ENCODE peak calls at places on chromosomes 7 and 10, in nine cellular contexts. G is MM.1S, V is AG09309, R is bronchial epithelial cell, D is mucosa of descending colon, L is PC-9, M is WERI-Rb-1, Q is tibial artery, U is omental fat pad. A is an unnamed sample.

GRCh38 chr7:109259151-109259550 is 689.5 kb downstream of the DNAJB9 start:
- DNase-seq in M (no peak), R (peak), D (no peak), G (peak), L (no peak), Q (no peak), V (no peak), U (no peak), A (no peak)

GRCh38 chr7:22549667-22550513 is 49.9 kb upstream of the STEAP1B start:
- DNase-seq in Q (no peak), M (peak), R (peak), L (peak), U (peak), G (peak), D (no peak), V (no peak), A (peak)

GRCh38 chr10:94279835-94280709 is 82.7 kb downstream of the NOC3L start:
- DNase-seq in D (peak), Q (no peak), U (no peak), R (peak), L (peak), M (peak), G (peak), V (no peak), A (peak)

GRCh38 chr10:93992400-93993030 is 1.2 kb upstream of the PLCE1 start:
- DNase-seq in D (no peak), M (no peak), V (no peak), Q (no peak), G (no peak), U (no peak), L (no peak), R (no peak), A (no peak)

GRCh38 chr7:99928994-99929729 is at the start of gene GJC3:
- DNase-seq in M (peak), D (peak), L (peak), G (peak), U (no peak), R (peak), V (no peak), Q (peak), A (peak)

GRCh38 chr10:126384269-126384873 is 3.9 kb downstream of the ADAM12 start:
- DNase-seq in L (no peak), G (no peak), Q (no peak), U (no peak), V (peak), D (no peak), M (no peak), R (peak), A (no peak)

GRCh38 chr7:51045319-51046102 is 262.8 kb upstream of the GRB10 start:
- DNase-seq in M (no peak), L (peak), U (no peak), D (no peak), Q (no peak), G (no peak), R (peak), V (peak), A (no peak)

GRCh38 chr7:7868245-7868899 is 100.2 kb upstream of the GLCCI1 start:
- DNase-seq in Q (peak), G (no peak), R (peak), V (no peak), L (no peak), D (no peak), U (no peak), M (no peak), A (peak)

GRCh38 chr7:43117025-43117424 is 4.6 kb downstream of the HECW1 start:
- DNase-seq in V (no peak), L (no peak), G (no peak), U (no peak), R (no peak), M (no peak), D (no peak), Q (no peak), A (no peak)

GRCh38 chr7:29854257-29854938 is 48.1 kb downstream of the WIPF3 start:
- DNase-seq in M (no peak), Q (no peak), G (no peak), U (no peak), R (peak), D (no peak), L (peak), V (no peak), A (no peak)

GRCh38 chr7:623464-623863 is 103.0 kb upstream of the DNAAF5 start:
- DNase-seq in Q (no peak), G (no peak), V (no peak), M (no peak), L (no peak), U (no peak), R (no peak), D (no peak), A (no peak)

GRCh38 chr7:121401896-121402295 is 5.8 kb upstream of the FAM3C start:
- DNase-seq in V (no peak), D (no peak), L (no peak), R (no peak), Q (no peak), M (no peak), G (no peak), U (no peak), A (no peak)

GRCh38 chr10:25175527-25176420 is 973 bp downstream of the GPR158 start:
- DNase-seq in V (no peak), M (peak), U (no peak), R (no peak), Q (no peak), L (no peak), G (no peak), D (peak), A (no peak)

GRCh38 chr10:44261296-44261695 is 123.6 kb downstream of the CXCL12 start:
- DNase-seq in V (no peak), L (no peak), U (no peak), M (no peak), Q (no peak), R (no peak), D (no peak), G (no peak), A (no peak)

GRCh38 chr10:78457804-78458483 is 424.3 kb downstream of the RPS24 start:
- DNase-seq in G (no peak), D (no peak), U (peak), R (peak), Q (no peak), M (no peak), L (no peak), V (peak), A (no peak)

GRCh38 chr10:31134303-31134928 is 102.8 kb upstream of the ZNF438 start:
- DNase-seq in L (peak), R (peak), M (peak), D (no peak), G (no peak), Q (no peak), U (no peak), V (no peak), A (peak)

GRCh38 chr7:80763289-80763688 is 124.8 kb downstream of the CD36 start:
- DNase-seq in V (no peak), M (no peak), Q (no peak), L (no peak), G (no peak), U (no peak), D (no peak), R (no peak), A (no peak)

GRCh38 chr7:32890010-32890552 is 1.5 kb downstream of the KBTBD2 start:
- DNase-seq in L (no peak), V (no peak), Q (no peak), D (peak), M (no peak), G (peak), U (no peak), R (peak), A (no peak)

GRCh38 chr7:98970031-98970615 is 91.8 kb downstream of the TRRAP start:
- DNase-seq in L (no peak), M (no peak), Q (no peak), D (no peak), R (no peak), G (no peak), U (no peak), V (no peak), A (no peak)

GRCh38 chr7:120691915-120692314 is 166.0 kb downstream of the TSPAN12 start:
- DNase-seq in V (no peak), Q (no peak), U (no peak), D (no peak), L (no peak), R (no peak), M (no peak), G (no peak), A (no peak)

GRCh38 chr7:136555933-136556332 is 312.5 kb upstream of the CHRM2 start:
- DNase-seq in R (no peak), Q (no peak), G (no peak), M (peak), U (no peak), V (no peak), D (no peak), L (no peak), A (no peak)

GRCh38 chr7:768881-769504 is 41.9 kb upstream of the PRKAR1B start:
- DNase-seq in L (no peak), R (no peak), D (no peak), V (no peak), G (no peak), M (peak), Q (peak), U (no peak), A (no peak)

GRCh38 chr10:82411416-82411815 is 536.4 kb downstream of the NRG3 start:
- DNase-seq in R (no peak), Q (no peak), U (no peak), M (no peak), G (no peak), D (no peak), L (no peak), V (no peak), A (no peak)

GRCh38 chr10:75910032-75910431 is 478.6 kb downstream of the LRMDA start:
- DNase-seq in L (no peak), R (peak), Q (no peak), V (peak), M (no peak), G (peak), U (no peak), D (peak), A (no peak)

GRCh38 chr10:96832721-96833219 is 672 bp downstream of the LCOR start:
- DNase-seq in Q (peak), V (no peak), R (peak), L (peak), D (peak), U (peak), G (peak), M (peak), A (peak)

GRCh38 chr7:12458520-12459131 is 55.0 kb upstream of the VWDE start:
- DNase-seq in L (peak), Q (no peak), U (no peak), M (peak), G (peak), R (peak), D (peak), V (no peak), A (peak)

GRCh38 chr10:22491931-22492615 is 146.8 kb downstream of the SPAG6 start:
- DNase-seq in Q (no peak), L (no peak), U (no peak), V (no peak), R (no peak), M (no peak), D (no peak), G (no peak), A (no peak)

GRCh38 chr10:70564901-70565351 is 37.6 kb downstream of the PRF1 start:
- DNase-seq in R (no peak), D (no peak), Q (no peak), G (no peak), L (no peak), V (no peak), U (no peak), M (no peak), A (no peak)

GRCh38 chr7:129225931-129226572 is 1.2 kb downstream of the AHCYL2 start:
- DNase-seq in M (no peak), L (no peak), D (peak), U (no peak), G (no peak), Q (no peak), R (peak), V (no peak), A (no peak)

GRCh38 chr7:55423277-55423711 is 58.2 kb downstream of the LANCL2 start:
- DNase-seq in L (no peak), Q (no peak), R (peak), M (no peak), U (no peak), G (no peak), V (no peak), D (no peak), A (no peak)
- TF ChIP-seq CTCF in L (no peak), Q (no peak), R (no peak), M (peak), U (no peak), G (no peak), V (no peak), D (no peak), A (no peak)

DNA sequence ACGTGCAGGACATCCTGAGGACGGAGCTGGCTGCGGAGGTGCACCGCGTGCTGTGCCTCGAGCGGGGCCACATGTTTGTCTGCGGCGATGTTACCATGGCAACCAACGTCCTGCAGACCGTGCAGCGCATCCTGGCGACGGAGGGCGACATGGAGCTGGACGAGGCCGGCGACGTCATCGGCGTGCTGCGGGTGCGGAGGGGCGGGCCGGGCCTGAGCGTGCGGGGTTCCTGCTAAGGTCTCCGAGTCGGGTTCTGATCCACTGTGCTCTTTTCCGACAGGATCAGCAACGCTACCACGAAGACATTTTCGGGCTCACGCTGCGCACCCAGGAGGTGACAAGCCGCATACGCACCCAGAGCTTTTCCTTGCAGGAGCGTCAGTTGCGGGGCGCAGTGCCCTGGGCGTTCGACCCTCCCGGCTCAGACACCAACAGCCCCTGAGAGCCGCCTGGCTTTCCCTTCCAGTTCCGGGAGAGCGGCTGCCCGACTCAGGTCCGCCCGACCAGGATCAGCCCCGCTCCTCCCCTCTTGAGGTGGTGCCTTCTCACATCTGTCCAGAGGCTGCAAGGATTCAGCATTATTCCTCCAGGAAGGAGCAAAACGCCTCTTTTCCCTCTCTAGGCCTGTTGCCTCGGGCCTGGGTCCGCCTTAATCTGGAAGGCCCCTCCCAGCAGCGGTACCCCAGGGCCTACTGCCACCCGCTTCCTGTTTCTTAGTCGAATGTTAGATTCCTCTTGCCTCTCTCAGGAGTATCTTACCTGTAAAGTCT is 10.4 kb downstream of the ATG9B start:
- DNase-seq in R (no peak), D (peak), G (peak), M (no peak), Q (peak), L (no peak), V (no peak), U (no peak), A (peak)
- TF ChIP-seq CTCF in R (peak), D (no peak), G (peak), M (no peak), Q (no peak), L (no peak), V (peak), U (no peak), A (no peak)

DNA sequence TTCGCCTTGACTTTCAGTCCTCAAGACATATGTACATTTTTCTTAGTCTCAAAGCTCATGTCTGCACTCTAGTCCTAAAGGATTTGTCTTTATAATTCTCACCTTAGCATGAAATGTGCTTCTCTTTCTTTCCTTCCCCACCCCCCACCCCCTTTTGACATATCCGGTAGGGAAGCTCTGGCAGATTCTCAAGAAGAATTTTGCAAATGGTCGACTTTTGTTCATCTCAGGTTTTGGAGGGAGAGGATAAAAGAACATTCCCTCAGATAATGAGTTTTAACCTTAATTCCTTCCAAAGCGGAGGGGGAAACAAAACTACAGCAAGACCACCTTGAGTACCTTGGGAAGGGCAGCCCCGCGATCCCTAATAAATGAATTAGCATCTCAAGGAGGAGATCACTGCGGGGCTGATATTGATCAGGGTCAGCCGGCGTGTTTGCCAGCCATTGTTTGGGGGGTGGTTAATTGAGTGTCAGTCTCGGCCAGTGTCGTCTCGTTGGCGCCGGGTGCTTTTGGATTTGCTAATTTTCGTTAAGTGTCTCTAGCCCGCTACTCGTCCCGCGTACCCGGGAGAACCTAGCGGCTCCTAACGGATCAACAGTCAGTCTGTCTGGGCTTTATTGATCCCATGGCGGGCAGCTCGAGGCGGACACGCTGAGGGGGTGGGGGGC is 889 bp upstream of the BAMBI start:
- DNase-seq in D (peak), U (no peak), V (no peak), L (no peak), M (peak), Q (peak), G (peak), R (no peak), A (no peak)
- TF ChIP-seq CTCF in D (no peak), U (no peak), V (no peak), L (no peak), M (no peak), Q (no peak), G (no peak), R (no peak), A (no peak)

DNA sequence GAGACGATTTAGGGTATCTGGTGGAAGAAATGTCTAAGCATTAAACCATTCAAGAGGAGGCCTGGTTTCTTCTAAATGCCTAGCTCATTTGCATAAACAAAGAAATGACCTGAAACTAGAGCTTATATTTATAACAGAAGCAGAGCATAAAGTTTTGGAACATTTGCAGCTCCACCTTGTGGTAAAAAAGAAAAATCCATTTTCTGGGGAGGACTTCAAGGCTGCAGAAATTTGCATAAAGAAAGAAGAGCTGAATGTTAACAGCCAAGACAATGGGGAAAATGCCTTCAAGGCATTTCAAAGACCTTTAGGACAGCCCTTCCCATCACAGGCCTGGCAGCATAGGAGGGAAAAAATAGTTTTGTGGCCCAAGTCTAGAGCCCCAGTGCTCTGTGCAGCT is 362.0 kb downstream of the ZNF248 start:
- DNase-seq in G (peak), M (no peak), R (peak), D (no peak), V (no peak), U (no peak), Q (no peak), L (no peak), A (no peak)
- TF ChIP-seq CTCF in G (peak), M (peak), R (peak), D (no peak), V (peak), U (no peak), Q (peak), L (peak), A (no peak)

DNA sequence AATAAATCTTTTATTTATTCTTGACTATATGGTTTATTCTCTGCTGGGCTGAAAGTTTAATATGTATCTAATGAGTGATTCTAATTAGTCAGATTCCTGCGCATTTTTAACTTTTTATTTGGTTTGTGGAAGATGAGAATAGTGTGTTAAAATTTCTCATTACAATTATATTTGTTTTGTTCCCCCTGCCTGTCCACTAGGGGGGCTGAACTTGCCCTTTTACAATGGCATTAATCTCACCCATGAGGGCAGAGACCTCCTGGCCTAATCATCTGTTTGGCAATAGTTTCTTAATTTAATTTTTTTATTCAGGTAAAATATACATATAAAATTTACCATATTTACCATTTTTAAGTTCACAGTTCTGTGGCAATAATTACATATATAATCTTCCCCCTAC is 278.5 kb upstream of the NPY start:
- DNase-seq in Q (no peak), M (no peak), G (no peak), L (no peak), R (no peak), V (no peak), D (no peak), U (no peak), A (no peak)
- TF ChIP-seq CTCF in Q (no peak), M (no peak), G (no peak), L (peak), R (no peak), V (no peak), D (no peak), U (no peak), A (no peak)

DNA sequence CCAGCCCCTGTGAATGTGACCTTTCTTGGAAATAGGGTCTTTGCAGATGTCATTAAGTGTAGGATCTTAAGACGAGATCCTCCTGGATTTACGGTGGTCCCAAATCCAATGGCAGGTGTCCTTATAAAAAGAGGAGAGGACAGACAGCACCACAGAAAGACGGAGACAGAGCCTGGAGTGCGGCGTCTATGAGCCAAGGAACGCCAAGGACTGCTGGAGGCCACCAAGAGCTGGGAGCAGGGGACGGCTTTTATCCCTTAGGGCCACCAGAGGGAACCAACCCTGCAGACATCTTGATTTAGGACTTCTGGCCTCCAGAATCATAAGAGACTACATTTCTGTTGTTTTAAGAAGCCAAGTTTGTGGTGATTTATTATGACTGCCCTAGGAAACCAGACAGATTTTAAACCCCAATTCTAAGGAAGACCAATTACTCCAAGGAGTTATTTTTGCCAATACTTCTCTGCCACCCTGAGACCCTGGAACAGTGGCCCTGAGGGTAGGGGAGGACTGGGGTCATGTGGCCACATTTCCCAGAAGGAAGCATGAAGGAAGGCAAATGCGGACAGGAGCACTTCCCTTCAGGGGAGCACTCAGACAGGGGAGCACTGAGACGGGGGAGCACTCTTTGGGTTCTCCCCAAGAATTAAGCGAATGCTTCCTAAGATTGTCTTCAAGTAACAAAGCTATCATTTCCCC is 67.6 kb downstream of the CHST15 start:
- DNase-seq in D (peak), L (no peak), Q (no peak), R (no peak), V (no peak), G (no peak), M (peak), U (no peak), A (no peak)
- TF ChIP-seq CTCF in D (no peak), L (peak), Q (peak), R (no peak), V (peak), G (peak), M (peak), U (no peak), A (peak)